ENCODE peak calls at places on chromosomes 4 and X, in seven cellular contexts. G is activated CD4-positive, alpha-beta T cell treated with anti-CD3 and anti-CD28 coated beads, Interleukin-2, amount 50 U/mL, for 48 hours; F is epithelial cell of esophagus; B is GM20000; Z is NCI-H1436; H is activated CD8-positive, alpha-beta memory T cell treated with anti-CD3 and anti-CD28 coated beads for 48 hours; C is GM06990. K is an unnamed sample.

GRCh38 chr4:96946552-96946951 is 1106.7 kb downstream of the PDHA2 start:
- DNase-seq in G (no peak), F (no peak), B (no peak), Z (no peak), H (no peak), C (no peak), K (no peak)

GRCh38 chr4:95594629-95595028 is 45.9 kb upstream of the UNC5C start:
- DNase-seq in G (no peak), F (no peak), B (no peak), Z (no peak), H (no peak), C (no peak), K (no peak)

GRCh38 chr4:109847896-109848442 is at the start of gene LRIT3:
- DNase-seq in G (no peak), F (no peak), B (no peak), Z (no peak), H (no peak), C (no peak), K (no peak)

GRCh38 chr4:52574036-52574435 is 85.1 kb downstream of the USP46 start:
- DNase-seq in G (no peak), F (peak; percentile 39), B (no peak), Z (no peak), H (no peak), C (no peak), K (no peak)

GRCh38 chr4:172871381-172871780 is 297.2 kb upstream of the GALNT7 start:
- DNase-seq in G (no peak), F (peak; percentile 6), B (no peak), Z (no peak), H (no peak), C (no peak), K (no peak)

GRCh38 chrX:41734530-41734929 is 10.5 kb downstream of the GPR82 start:
- DNase-seq in G (no peak), F (peak; percentile 3), B (no peak), Z (no peak), H (no peak), C (no peak), K (no peak)

GRCh38 chr4:145176641-145177432 is 3.6 kb downstream of the OTUD4 start:
- DNase-seq in G (no peak), F (peak; percentile 34), B (no peak), Z (no peak), H (no peak), C (no peak), K (no peak)

GRCh38 chrX:17580529-17581155 is 156.7 kb upstream of the SCML1 start:
- DNase-seq in G (no peak), F (no peak), B (no peak), Z (no peak), H (no peak), C (no peak), K (no peak)

GRCh38 chrX:107574711-107575110 is 53.6 kb upstream of the PRPS1 start:
- DNase-seq in G (no peak), F (peak; percentile 7), B (no peak), Z (no peak), H (no peak), C (no peak), K (no peak)

GRCh38 chrX:12701625-12702024 is 89.6 kb upstream of the PRPS2 start:
- DNase-seq in G (peak; percentile 29), F (peak; percentile 85), B (peak; percentile 44), Z (peak; percentile 31), H (no peak), C (peak; percentile 6), K (peak; percentile 32)

GRCh38 chr4:17613761-17614415 is 553 bp upstream of the MED28 start:
- DNase-seq in G (peak; percentile 8), F (peak; percentile 79), B (no peak), Z (no peak), H (no peak), C (peak; percentile 32), K (no peak)

GRCh38 chr4:148141536-148141935 is 300.7 kb downstream of the NR3C2 start:
- DNase-seq in G (no peak), F (no peak), B (no peak), Z (no peak), H (no peak), C (no peak), K (no peak)

GRCh38 chr4:67713531-67714247 is 12.7 kb upstream of the UBA6 start:
- DNase-seq in G (no peak), F (peak; percentile 86), B (no peak), Z (no peak), H (no peak), C (no peak), K (no peak)

GRCh38 chrX:113522814-113523213 is 682.2 kb upstream of the AMOT start:
- DNase-seq in G (no peak), F (peak; percentile 20), B (peak; percentile 7), Z (no peak), H (no peak), C (peak; percentile 1), K (no peak)

GRCh38 chr4:14110407-14110806 is 482.9 kb upstream of the BOD1L1 start:
- DNase-seq in G (no peak), F (peak; percentile 76), B (no peak), Z (no peak), H (no peak), C (no peak), K (no peak)

GRCh38 chr4:147682755-147683154 is 1.2 kb downstream of the PRMT9 start:
- DNase-seq in G (no peak), F (no peak), B (no peak), Z (no peak), H (no peak), C (no peak), K (no peak)

GRCh38 chr4:163540977-163541376 is 46.5 kb downstream of the TMA16 start:
- DNase-seq in G (no peak), F (peak; percentile 86), B (no peak), Z (no peak), H (no peak), C (no peak), K (no peak)

GRCh38 chr4:145731026-145731425 is 51.1 kb downstream of the C4orf51 start:
- DNase-seq in G (no peak), F (no peak), B (no peak), Z (no peak), H (no peak), C (no peak), K (no peak)

GRCh38 chrX:72714471-72714916 is 388 bp upstream of the PHKA1 start:
- DNase-seq in G (peak; percentile 4), F (peak; percentile 67), B (no peak), Z (peak; percentile 6), H (no peak), C (peak; percentile 3), K (peak; percentile 17)

K was measured in neural crest cell.